ENCODE peak calls at places on chromosome 9, in eight cellular contexts. D is CD8-positive, alpha-beta T cell; S is aorta; P is stomach; X is MM.1S; F is GM23338; B is Panc1; C is uterus. J is an unnamed sample.

GRCh38 chr9:14277202-14277601 is 36.7 kb downstream of the NFIB start:
- DNase-seq in D (no peak), S (no peak), P (no peak), X (no peak), F (no peak), B (no peak), C (no peak), J (no peak)

GRCh38 chr9:127253446-127253845 is 11.1 kb upstream of the GARNL3 start:
- DNase-seq in D (no peak), S (no peak), P (no peak), X (no peak), F (peak; percentile 80), B (no peak), C (no peak), J (no peak)

GRCh38 chr9:112369817-112370216 is 10.1 kb upstream of the HSDL2 start:
- DNase-seq in D (no peak), S (no peak), P (no peak), X (no peak), F (no peak), B (no peak), C (no peak), J (no peak)

GRCh38 chr9:6838158-6838557 is 80.4 kb downstream of the KDM4C start:
- DNase-seq in D (no peak), S (no peak), P (no peak), X (no peak), F (no peak), B (no peak), C (no peak), J (no peak)

GRCh38 chr9:136616307-136616635 is 46.4 kb upstream of the EGFL7 start:
- DNase-seq in D (no peak), S (no peak), P (no peak), X (no peak), F (no peak), B (no peak), C (no peak), J (no peak)

GRCh38 chr9:21933865-21934264 is 60.3 kb downstream of the CDKN2A start:
- DNase-seq in D (no peak), S (no peak), P (no peak), X (no peak), F (no peak), B (no peak), C (no peak), J (no peak)

GRCh38 chr9:38662763-38663593 is 42.6 kb upstream of the ANKRD18A start:
- DNase-seq in D (no peak), S (no peak), P (no peak), X (no peak), F (peak; percentile 48), B (no peak), C (no peak), J (no peak)

GRCh38 chr9:109150925-109151547 is 16.0 kb downstream of the FRRS1L start:
- DNase-seq in D (no peak), S (no peak), P (peak; percentile 31), X (no peak), F (no peak), B (no peak), C (no peak), J (no peak)

GRCh38 chr9:98687911-98688310 is 20.8 kb downstream of the GABBR2 start:
- DNase-seq in D (no peak), S (no peak), P (no peak), X (no peak), F (no peak), B (no peak), C (no peak), J (no peak)

GRCh38 chr9:5688109-5688508 is 59.2 kb downstream of the RIC1 start:
- DNase-seq in D (no peak), S (no peak), P (no peak), X (no peak), F (no peak), B (no peak), C (no peak), J (no peak)

GRCh38 chr9:77598510-77598909 is 49.6 kb downstream of the GNA14 start:
- DNase-seq in D (no peak), S (no peak), P (no peak), X (no peak), F (no peak), B (no peak), C (peak; percentile 27), J (no peak)

GRCh38 chr9:26296910-26297309 is 595.7 kb downstream of the CAAP1 start:
- DNase-seq in D (no peak), S (no peak), P (no peak), X (no peak), F (no peak), B (no peak), C (no peak), J (no peak)

GRCh38 chr9:109817846-109818472 is 38.0 kb downstream of the PALM2AKAP2 start:
- DNase-seq in D (no peak), S (peak; percentile 55), P (peak; percentile 61), X (peak; percentile 51), F (peak; percentile 97), B (peak; percentile 69), C (peak; percentile 60), J (peak; percentile 62)

GRCh38 chr9:89623925-89624420 is 19.2 kb downstream of the GADD45G start:
- DNase-seq in D (no peak), S (peak; percentile 68), P (peak; percentile 30), X (no peak), F (no peak), B (no peak), C (no peak), J (no peak)

GRCh38 chr9:72952914-72953313 is at the start of gene ALDH1A1:
- DNase-seq in D (no peak), S (no peak), P (peak; percentile 70), X (no peak), F (peak; percentile 73), B (no peak), C (no peak), J (no peak)

GRCh38 chr9:108099854-108100253 is 610.3 kb upstream of the KLF4 start:
- DNase-seq in D (no peak), S (no peak), P (no peak), X (no peak), F (no peak), B (no peak), C (no peak), J (no peak)

DNA sequence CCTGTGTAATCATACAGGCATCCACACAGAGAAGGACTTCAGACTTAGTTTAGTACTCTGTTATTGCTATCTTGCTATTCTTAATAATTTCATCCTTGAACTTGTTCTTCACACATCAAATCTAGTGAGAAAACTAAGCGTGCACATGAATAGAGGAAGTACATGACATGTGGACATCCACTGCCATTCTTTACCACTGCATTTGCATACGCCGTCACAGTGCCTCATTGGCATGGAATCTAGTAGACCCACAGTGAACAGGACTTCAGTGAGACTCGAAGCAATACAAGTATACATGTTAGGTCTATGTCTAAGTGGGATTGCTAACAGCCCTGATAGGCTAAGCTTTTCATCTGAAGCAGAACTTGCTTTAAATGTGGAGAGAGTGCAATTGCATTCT is 592.1 kb downstream of the TLE4 start:
- DNase-seq in D (no peak), S (no peak), P (no peak), X (no peak), F (no peak), B (no peak), C (no peak), J (no peak)
- H3K27ac ChIP-seq in D (no peak overlapping the region), S (no peak overlapping the region), P (no peak overlapping the region), X (no peak overlapping the region), F (no peak overlapping the region), B (no peak overlapping the region), C (no peak overlapping the region), J (no peak overlapping the region)

GRCh38 chr9:93596399-93596798 is 20.0 kb downstream of the PHF2 start:
- DNase-seq in D (no peak), S (peak; percentile 26), P (no peak), X (no peak), F (no peak), B (no peak), C (no peak), J (no peak)

GRCh38 chr9:93598647-93599241 is 22.4 kb downstream of the PHF2 start:
- DNase-seq in D (no peak), S (peak; percentile 38), P (no peak), X (no peak), F (no peak), B (no peak), C (no peak), J (no peak)

GRCh38 chr9:93597871-93598646 is 21.7 kb downstream of the PHF2 start:
- DNase-seq in D (no peak), S (peak; percentile 35), P (no peak), X (no peak), F (no peak), B (no peak), C (no peak), J (no peak)

GRCh38 chr9:93595861-93596365 is 19.5 kb downstream of the PHF2 start:
- DNase-seq in D (no peak), S (peak; percentile 7), P (no peak), X (no peak), F (no peak), B (no peak), C (no peak), J (no peak)

DNA sequence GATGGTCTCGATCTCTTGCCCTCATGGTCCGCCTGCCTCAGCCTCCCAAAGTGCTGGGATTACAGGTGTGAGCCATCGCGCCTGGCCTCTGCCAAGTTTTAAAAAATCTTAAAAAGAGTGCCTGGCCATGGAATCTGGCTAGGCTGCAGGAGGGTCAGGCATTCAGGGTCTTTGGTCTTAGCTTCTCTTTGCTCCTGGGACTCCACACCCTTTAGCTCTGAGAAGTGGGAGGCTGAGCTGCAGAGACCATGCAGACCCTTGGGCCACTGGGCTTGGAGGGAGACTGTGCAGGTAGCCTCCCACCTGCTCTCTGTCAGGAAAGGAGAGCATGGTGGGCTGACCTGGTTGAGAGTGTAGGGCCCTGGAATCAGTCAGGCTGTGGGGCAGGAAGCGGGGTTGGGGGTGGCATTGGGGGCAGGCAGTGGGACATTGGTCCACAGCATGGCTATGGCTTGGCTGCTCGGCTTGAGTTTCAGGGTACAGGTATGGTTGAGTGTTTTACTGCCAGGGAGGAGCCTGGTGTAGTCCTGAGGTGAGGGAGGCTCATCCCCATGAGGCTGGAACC is 20.8 kb downstream of the PHF2 start:
- DNase-seq in D (no peak), S (peak; percentile 13), P (no peak), X (no peak), F (no peak), B (no peak), C (no peak), J (no peak)
- H3K4me3 ChIP-seq in D (no peak overlapping the region), S (no peak overlapping the region), P (no peak overlapping the region), X (no peak overlapping the region), F (no peak overlapping the region), B (no peak overlapping the region), C (no peak overlapping the region), J (no peak overlapping the region)

GRCh38 chr9:129777769-129778130 is 24.9 kb upstream of the PTGES start:
- DNase-seq in D (no peak), S (no peak), P (no peak), X (no peak), F (no peak), B (no peak), C (no peak), J (no peak)
- H3K27ac ChIP-seq in D (no peak overlapping the region), S (no peak overlapping the region), P (no peak overlapping the region), X (no peak overlapping the region), F (no peak overlapping the region), B (no peak overlapping the region), C (peak overlapping the region; percentile 71), J (peak overlapping the region; percentile 68)

DNA sequence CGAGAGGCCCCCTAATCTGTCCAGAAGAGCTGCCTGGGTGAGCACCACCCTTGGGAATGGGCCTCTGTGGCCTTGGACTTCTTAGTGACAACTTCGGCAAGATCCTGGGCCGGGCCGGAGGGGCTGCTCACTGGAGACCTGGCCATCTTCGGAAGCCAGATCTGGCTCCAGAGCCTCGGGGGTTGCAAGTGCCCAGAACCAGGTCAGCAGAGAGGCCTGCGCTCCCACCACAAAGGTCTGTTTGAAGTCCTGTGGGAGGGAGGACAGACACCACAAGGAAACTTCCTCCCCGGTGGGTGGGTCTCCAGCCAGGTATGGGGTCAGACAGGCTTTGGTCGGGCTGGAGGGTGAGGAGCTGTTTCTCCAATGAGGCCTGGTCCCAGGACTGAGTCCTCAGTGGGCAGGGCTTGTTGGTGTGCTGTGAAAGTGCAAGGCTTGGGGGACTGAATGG is 86.1 kb downstream of the DAB2IP start:
- DNase-seq in D (no peak), S (no peak), P (no peak), X (no peak), F (no peak), B (no peak), C (no peak), J (no peak)
- H3K4me3 ChIP-seq in D (no peak overlapping the region), S (no peak overlapping the region), P (peak overlapping the region; percentile 50), X (no peak overlapping the region), F (no peak overlapping the region), B (no peak overlapping the region), C (no peak overlapping the region), J (no peak overlapping the region)

J was measured in WERI-Rb-1.